ENCODE peak calls at places on chromosomes 11 and 22, in eight cellular contexts. Z is fibroblast of mammary gland, U is GM13976, H is pancreas, B is upper lobe of left lung, X is mucosa of descending colon, Y is WTC11, A is foreskin fibroblast. J is an unnamed sample.

GRCh38 chr11:16611395-16612233 is 126.8 kb upstream of the C11orf58 start:
- DNase-seq in Z (no peak), U (peak), H (no peak), B (no peak), X (peak), Y (no peak), A (no peak), J (no peak)

GRCh38 chr11:117840881-117841581 is 16.5 kb upstream of the FXYD2 start:
- DNase-seq in Z (no peak), U (no peak), H (no peak), B (no peak), X (no peak), Y (no peak), A (no peak), J (no peak)

GRCh38 chr11:13850256-13851010 is 112.1 kb upstream of the SPON1 start:
- DNase-seq in Z (no peak), U (no peak), H (no peak), B (no peak), X (no peak), Y (no peak), A (peak), J (no peak)

GRCh38 chr11:110432713-110433392 is 3.1 kb downstream of the FDX1 start:
- DNase-seq in Z (no peak), U (no peak), H (no peak), B (no peak), X (no peak), Y (no peak), A (no peak), J (no peak)

GRCh38 chr11:110908401-110909106 is 196.3 kb upstream of the ARHGAP20 start:
- DNase-seq in Z (peak), U (no peak), H (no peak), B (no peak), X (no peak), Y (no peak), A (peak), J (no peak)

GRCh38 chr11:11856638-11857037 is 14.9 kb downstream of the USP47 start:
- DNase-seq in Z (no peak), U (no peak), H (no peak), B (no peak), X (no peak), Y (no peak), A (no peak), J (no peak)

GRCh38 chr22:29320546-29320945 is 5.0 kb upstream of the RASL10A start:
- DNase-seq in Z (no peak), U (no peak), H (no peak), B (no peak), X (no peak), Y (no peak), A (no peak), J (no peak)

GRCh38 chr11:117588166-117588810 is 208.7 kb downstream of the DSCAML1 start:
- DNase-seq in Z (no peak), U (no peak), H (no peak), B (no peak), X (no peak), Y (no peak), A (no peak), J (no peak)

GRCh38 chr11:68889948-68890446 is 13.6 kb downstream of the MRPL21 start:
- DNase-seq in Z (peak), U (no peak), H (no peak), B (peak), X (no peak), Y (peak), A (peak), J (no peak)
- TF ChIP-seq CTCF in Z (peak), U (no peak), H (no peak), B (no peak), X (no peak), Y (peak), A (peak), J (no peak)

GRCh38 chr11:45017329-45017728 is 66.6 kb upstream of the TP53I11 start:
- DNase-seq in Z (no peak), U (no peak), H (no peak), B (no peak), X (no peak), Y (peak), A (no peak), J (no peak)
- TF ChIP-seq CTCF in Z (no peak), U (no peak), H (no peak), B (no peak), X (no peak), Y (peak), A (no peak), J (no peak)

GRCh38 chr11:102269927-102270326 is 47.4 kb upstream of the BIRC3 start:
- DNase-seq in Z (peak), U (no peak), H (no peak), B (no peak), X (no peak), Y (no peak), A (no peak), J (no peak)

GRCh38 chr11:102266111-102266510 is 51.2 kb upstream of the BIRC3 start:
- DNase-seq in Z (peak), U (no peak), H (no peak), B (no peak), X (no peak), Y (no peak), A (no peak), J (no peak)

GRCh38 chr11:102268985-102269470 is 48.3 kb upstream of the BIRC3 start:
- DNase-seq in Z (no peak), U (no peak), H (no peak), B (no peak), X (no peak), Y (no peak), A (no peak), J (no peak)

GRCh38 chr11:102267602-102268001 is 49.7 kb upstream of the BIRC3 start:
- DNase-seq in Z (peak), U (no peak), H (no peak), B (no peak), X (no peak), Y (no peak), A (peak), J (no peak)

DNA sequence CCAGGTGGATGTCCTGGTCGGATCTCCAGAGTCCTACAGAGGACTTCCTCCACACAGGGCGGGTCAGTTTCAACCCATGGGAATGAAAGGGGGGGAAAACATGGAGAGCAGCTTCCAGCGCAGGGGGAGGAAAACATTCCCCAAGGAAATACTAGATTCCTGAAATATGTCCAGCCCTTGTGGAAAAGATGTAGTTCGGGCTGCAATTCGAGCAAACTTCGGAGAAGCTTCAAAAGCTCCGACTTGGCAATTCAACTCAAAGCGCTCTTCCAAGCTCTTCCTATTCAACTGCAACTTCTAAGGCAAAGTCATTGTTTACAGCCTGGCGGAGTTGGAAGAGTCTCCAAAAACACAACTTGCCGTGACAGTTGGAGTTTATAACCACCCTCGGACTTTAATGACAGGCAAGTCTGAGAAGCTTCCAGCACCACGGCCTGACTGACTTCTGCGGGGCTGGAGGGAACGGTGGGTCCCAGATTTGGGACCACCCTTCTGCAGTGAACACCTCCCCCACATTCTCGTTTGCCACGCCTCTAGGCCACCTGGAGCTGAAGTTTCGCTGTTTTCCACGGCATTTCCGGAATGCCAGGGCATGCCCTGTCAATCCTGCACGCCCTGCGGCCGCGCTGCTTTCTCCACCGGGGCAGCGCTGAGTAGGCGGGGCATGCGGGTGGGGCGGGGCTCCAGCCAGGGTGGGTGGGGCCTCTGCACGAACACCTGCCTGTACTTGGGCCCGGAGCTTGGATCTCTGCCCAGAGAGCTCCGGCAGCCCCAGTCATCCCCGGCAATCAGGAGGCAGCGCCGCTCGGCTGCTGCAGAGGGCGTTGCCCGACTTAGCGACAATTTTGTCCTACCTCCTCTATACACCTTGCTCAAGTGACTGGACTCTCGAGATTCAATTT is 49.0 kb upstream of the BIRC3 start:
- DNase-seq in Z (peak), U (peak), H (peak), B (peak), X (peak), Y (peak), A (no peak), J (peak)
- TF ChIP-seq CTCF in Z (peak), U (peak), H (peak), B (no peak), X (peak), Y (peak), A (no peak), J (no peak)

DNA sequence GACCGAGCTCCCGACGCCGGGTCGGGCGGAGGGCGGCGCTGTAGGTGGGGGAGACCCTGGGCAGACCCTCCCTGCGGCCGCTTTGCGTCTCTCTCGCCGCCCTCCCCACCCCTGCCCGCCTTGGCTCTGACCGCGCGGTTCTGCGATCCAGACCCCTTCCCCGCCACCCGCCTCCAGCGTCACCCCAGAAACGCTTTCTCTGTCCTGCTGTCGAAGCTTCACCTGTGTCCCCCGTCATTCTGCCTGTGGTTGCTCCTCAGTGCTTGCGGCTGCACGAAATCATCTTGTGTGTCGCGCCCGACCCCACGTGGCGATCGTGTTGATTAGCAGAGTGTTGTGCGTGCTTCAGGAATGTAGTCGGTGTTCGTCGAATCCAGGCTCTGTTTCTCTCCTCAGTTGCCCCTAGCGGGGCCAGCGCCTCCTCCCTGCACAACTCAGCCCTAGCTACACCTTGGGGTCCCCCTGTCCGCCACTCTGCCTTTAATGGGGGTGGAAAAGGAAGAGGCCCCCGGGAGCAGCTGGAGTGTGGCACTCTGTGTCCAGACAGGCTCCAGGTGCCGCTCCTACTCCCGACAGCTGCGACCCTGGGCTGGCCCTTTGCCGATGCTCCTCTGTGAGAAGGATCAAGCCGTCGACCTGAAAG is 851 bp downstream of the PTDSS2 start:
- DNase-seq in Z (peak), U (peak), H (peak), B (peak), X (peak), Y (peak), A (peak), J (no peak)
- TF ChIP-seq CTCF in Z (peak), U (no peak), H (no peak), B (no peak), X (no peak), Y (no peak), A (peak), J (no peak)

DNA sequence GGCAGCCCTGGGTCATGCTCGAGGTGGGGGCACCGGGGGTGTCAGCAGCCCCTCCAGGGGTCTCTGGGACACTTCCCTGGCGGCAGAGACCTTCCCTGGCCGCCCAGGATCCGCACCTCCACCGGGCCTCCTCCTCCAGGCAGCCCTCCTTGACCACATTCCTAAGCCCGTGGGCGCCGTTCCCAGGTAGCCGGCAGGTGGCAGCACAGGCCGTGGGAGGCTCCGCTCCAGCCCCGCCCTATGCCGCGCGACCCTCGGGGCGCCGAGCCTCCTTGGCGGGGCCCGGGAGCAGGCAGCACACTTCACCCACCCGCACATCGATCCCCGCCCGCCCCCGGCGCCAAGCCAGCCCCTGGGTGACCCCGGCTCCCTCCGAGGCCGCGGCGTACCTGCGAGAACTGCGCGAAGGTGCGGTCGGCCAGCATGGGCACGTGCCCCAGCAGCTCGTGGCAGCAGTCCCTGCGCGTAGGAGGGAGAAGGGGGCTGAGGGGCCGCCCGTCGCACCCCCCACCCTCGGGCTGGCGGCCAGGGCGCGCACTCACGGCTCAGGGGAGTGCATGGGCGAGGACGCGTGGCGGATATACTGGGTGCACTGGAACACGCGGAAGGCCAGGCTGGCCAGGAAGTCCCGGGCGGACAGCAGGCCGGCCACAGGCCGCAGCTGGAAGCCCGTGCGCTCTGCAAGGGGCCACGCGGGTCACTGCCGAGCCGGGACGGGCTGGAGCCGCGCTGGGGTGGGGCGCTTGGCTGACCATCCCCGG is 5.3 kb upstream of the INS start:
- DNase-seq in Z (no peak), U (peak), H (no peak), B (peak), X (no peak), Y (peak), A (no peak), J (no peak)
- TF ChIP-seq CTCF in Z (no peak), U (peak), H (peak), B (peak), X (peak), Y (no peak), A (peak), J (no peak)

DNA sequence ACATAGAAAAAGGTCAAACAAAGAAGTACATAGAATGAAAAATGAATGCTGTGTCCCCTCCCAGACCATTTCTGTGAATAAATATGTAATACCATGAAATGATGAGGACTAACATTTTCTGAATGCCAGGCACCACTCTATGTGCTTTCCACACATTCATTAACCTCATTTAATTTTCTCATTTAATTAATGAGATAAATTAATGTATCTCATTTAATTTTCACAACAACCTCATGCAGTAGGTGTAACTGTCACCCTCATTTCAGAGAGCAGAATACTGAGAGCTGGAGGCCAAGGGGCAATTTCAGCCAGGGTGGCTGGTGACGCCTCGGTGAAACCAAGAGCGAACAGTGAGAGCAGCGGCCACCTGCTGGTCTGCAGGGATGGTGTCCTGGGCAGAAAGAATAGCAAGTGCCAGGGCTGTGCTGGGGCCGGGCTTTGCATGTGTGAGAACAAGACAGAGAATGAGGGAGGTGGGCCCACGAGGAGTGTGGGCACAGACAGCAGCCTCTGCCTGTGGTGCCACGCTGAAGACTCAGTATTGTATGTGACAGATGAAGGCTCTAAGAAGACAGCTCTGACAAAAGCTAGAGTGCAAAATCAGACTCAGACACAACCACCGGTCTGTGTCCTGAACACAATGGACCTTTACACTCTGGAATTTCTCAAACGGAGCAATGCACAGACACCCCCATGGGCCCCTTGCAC is 1.8 kb upstream of the SERPIND1 start:
- DNase-seq in Z (no peak), U (no peak), H (no peak), B (no peak), X (no peak), Y (peak), A (no peak), J (no peak)
- TF ChIP-seq CTCF in Z (no peak), U (no peak), H (no peak), B (no peak), X (no peak), Y (no peak), A (no peak), J (no peak)

DNA sequence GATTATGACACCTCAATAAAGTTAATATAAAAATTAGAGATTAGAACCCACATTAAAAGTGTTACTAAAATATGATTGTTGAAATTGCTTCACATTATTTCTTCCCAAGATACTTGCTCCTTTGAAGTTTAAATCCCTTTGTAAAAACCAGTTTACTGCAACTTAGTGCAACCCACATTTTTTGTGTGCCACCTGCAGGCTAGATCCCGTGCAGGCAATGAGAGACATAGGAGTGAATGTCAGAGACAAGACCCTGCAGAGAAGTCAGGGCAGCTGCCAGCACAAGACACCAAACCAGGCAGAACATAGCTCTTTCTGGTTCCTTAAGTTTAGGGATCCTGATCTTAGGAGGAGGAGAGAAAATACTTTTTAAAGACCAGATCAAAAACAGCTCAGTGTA is 142.9 kb upstream of the MTNR1B start:
- DNase-seq in Z (no peak), U (no peak), H (no peak), B (no peak), X (no peak), Y (no peak), A (no peak), J (no peak)
- TF ChIP-seq CTCF in Z (no peak), U (no peak), H (no peak), B (no peak), X (no peak), Y (no peak), A (no peak), J (no peak)

GRCh38 chr11:124837491-124837856 is 27.8 kb upstream of the ROBO3 start:
- DNase-seq in Z (peak), U (peak), H (no peak), B (no peak), X (no peak), Y (no peak), A (peak), J (no peak)
- TF ChIP-seq CTCF in Z (peak), U (peak), H (no peak), B (no peak), X (no peak), Y (no peak), A (peak), J (no peak)

DNA sequence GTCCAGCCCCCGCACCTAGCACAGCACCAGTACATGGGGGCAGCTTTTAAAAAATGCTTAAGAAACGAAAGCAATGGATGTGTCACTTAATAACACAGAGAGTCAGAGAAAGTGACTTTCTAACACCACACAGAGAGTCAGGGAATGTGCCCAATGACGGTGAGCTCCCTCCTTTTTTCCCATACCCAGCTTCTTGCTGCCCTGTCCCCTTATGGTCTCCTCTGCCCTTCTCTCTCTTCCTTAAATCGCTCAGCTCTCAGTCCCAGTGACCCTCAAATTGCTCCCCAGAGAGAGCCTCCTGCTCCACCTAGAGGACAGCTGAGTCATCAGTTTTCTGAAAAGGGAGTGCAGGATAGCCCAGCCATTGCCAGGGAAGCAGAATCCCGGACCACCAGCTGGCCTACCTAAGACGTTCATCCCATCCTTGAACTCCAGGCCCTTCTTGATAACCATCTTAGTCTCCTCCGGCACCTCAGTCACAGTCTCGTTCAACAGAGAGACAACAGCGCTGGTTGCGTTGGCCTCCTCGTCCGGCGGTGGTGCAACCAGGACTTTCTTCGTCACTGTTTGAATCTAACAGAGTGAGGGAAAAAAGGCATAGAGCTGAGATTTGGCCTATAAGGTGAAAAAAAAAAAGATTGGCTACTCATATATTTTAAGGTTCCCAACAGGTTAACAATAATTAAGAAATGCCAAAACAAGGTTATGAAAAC is 113.5 kb downstream of the SLC1A2 start:
- DNase-seq in Z (peak), U (peak), H (no peak), B (no peak), X (no peak), Y (peak), A (no peak), J (no peak)
- TF ChIP-seq CTCF in Z (peak), U (peak), H (no peak), B (peak), X (no peak), Y (peak), A (peak), J (no peak)